ENCODE peak calls at places on chromosomes 5 and 9, in nine cellular contexts. T is tibial artery; H is cardiac fibroblast; Q is cerebellum; Y is mesothelial cell of epicardium; M is CD8-positive, alpha-beta memory T cell; D is C1 segment of cervical spinal cord; I is NCI-H187 treated with DMSO at 0.1 percent for 48 hours; P is erythroblast. B is an unnamed sample.

GRCh38 chr9:20321683-20322082 is 300.6 kb downstream of the MLLT3 start:
- DNase-seq in M (peak), H (peak), T (no peak), P (no peak), D (no peak), Y (no peak), I (no peak), Q (no peak), B (no peak)

GRCh38 chr5:148623741-148624140 is 30.6 kb downstream of the HTR4 start:
- DNase-seq in M (no peak), Y (no peak), I (no peak), Q (no peak), H (no peak), P (no peak), D (no peak), T (no peak), B (no peak)

GRCh38 chr5:53302524-53302923 is 177.9 kb upstream of the FST start:
- DNase-seq in M (no peak), T (no peak), I (no peak), Y (no peak), D (no peak), P (no peak), H (peak), Q (no peak), B (no peak)

GRCh38 chr9:87122947-87123685 is 175.8 kb upstream of the GAS1 start:
- DNase-seq in Y (no peak), Q (no peak), P (no peak), T (no peak), I (no peak), M (no peak), D (no peak), H (peak), B (no peak)

GRCh38 chr5:1807479-1808185 is 6.4 kb downstream of the NDUFS6 start:
- DNase-seq in Q (no peak), H (no peak), D (no peak), T (peak), M (no peak), P (no peak), Y (no peak), I (no peak), B (no peak)

GRCh38 chr5:157050050-157050449 is 8.9 kb downstream of the HAVCR1 start:
- DNase-seq in M (no peak), T (no peak), H (no peak), P (no peak), D (no peak), Y (no peak), I (no peak), Q (no peak), B (no peak)

GRCh38 chr5:169805527-169805934 is 168.5 kb downstream of the DOCK2 start:
- DNase-seq in Y (no peak), T (no peak), Q (no peak), M (no peak), P (no peak), H (peak), I (no peak), D (no peak), B (no peak)

GRCh38 chr9:110048976-110049698 is 158.8 kb downstream of the C9orf152 start:
- DNase-seq in P (peak), M (no peak), I (no peak), H (peak), D (no peak), Q (no peak), T (no peak), Y (peak), B (no peak)

GRCh38 chr5:180649297-180650039 is at the start of gene FLT4:
- DNase-seq in P (no peak), Q (no peak), H (no peak), T (no peak), M (no peak), I (no peak), D (no peak), Y (no peak), B (no peak)

GRCh38 chr5:52822437-52822836 is 34.7 kb downstream of the ITGA1 start:
- DNase-seq in I (no peak), Q (no peak), D (no peak), T (peak), H (no peak), P (no peak), M (no peak), Y (no peak), B (no peak)

GRCh38 chr5:67338416-67338815 is 141.8 kb upstream of the CD180 start:
- DNase-seq in H (no peak), I (no peak), T (no peak), Q (no peak), M (no peak), D (no peak), Y (no peak), P (no peak), B (no peak)

GRCh38 chr9:13555989-13556500 is 276.6 kb upstream of the MPDZ start:
- DNase-seq in I (no peak), D (no peak), H (no peak), T (no peak), Y (no peak), M (no peak), Q (no peak), P (no peak), B (peak)

GRCh38 chr9:69444021-69444420 is 119.0 kb downstream of the ENTREP1 start:
- DNase-seq in H (peak), Q (no peak), T (no peak), D (no peak), Y (no peak), M (no peak), I (no peak), P (no peak), B (no peak)

GRCh38 chr5:115774684-115775083 is 41.8 kb downstream of the CDO1 start:
- DNase-seq in Y (no peak), M (no peak), T (no peak), P (no peak), Q (no peak), I (no peak), D (no peak), H (no peak), B (peak)

GRCh38 chr5:178588769-178589168 is 1.4 kb downstream of the COL23A1 start:
- DNase-seq in H (no peak), Y (no peak), D (no peak), T (no peak), M (no peak), I (no peak), P (no peak), Q (no peak), B (no peak)

GRCh38 chr5:67272453-67273130 is 76.0 kb upstream of the CD180 start:
- DNase-seq in I (no peak), Q (no peak), T (peak), H (no peak), D (no peak), Y (no peak), P (no peak), M (no peak), B (no peak)

GRCh38 chr9:127360205-127360604 is 36.8 kb upstream of the SLC2A8 start:
- DNase-seq in I (no peak), D (no peak), Q (no peak), M (no peak), T (no peak), Y (peak), H (peak), P (no peak), B (no peak)

GRCh38 chr5:68086857-68087256 is 128.7 kb upstream of the PIK3R1 start:
- DNase-seq in Q (peak), Y (no peak), H (peak), D (peak), P (no peak), I (no peak), T (peak), M (no peak), B (no peak)

GRCh38 chr9:98989036-98990000 is 45.6 kb downstream of the COL15A1 start:
- DNase-seq in Y (peak), D (no peak), P (no peak), H (peak), I (no peak), M (no peak), Q (no peak), T (peak), B (no peak)

GRCh38 chr9:131140112-131140511 is 14.7 kb downstream of the NUP214 start:
- DNase-seq in T (no peak), Q (no peak), D (no peak), Y (no peak), M (no peak), H (no peak), I (no peak), P (no peak), B (no peak)

GRCh38 chr5:35771321-35771720 is 85.4 kb upstream of the IL7R start:
- DNase-seq in H (peak), P (no peak), Y (no peak), D (no peak), Q (no peak), T (no peak), I (no peak), M (no peak), B (no peak)

GRCh38 chr5:149438711-149439132 is 59.6 kb upstream of the IL17B start:
- DNase-seq in I (no peak), T (no peak), Y (no peak), P (no peak), D (no peak), H (peak), Q (no peak), M (no peak), B (no peak)

GRCh38 chr5:176812269-176813259 is 2.2 kb downstream of the UNC5A start:
- DNase-seq in T (no peak), Y (peak), M (no peak), D (no peak), H (peak), P (peak), Q (peak), I (no peak), B (no peak)

GRCh38 chr9:80213613-80214012 is 641.8 kb downstream of the TLE4 start:
- DNase-seq in D (no peak), M (no peak), I (no peak), Y (no peak), Q (no peak), H (no peak), P (no peak), T (no peak), B (no peak)

GRCh38 chr9:130728721-130729120 is 35.1 kb downstream of the EXOSC2 start:
- DNase-seq in H (peak), Y (no peak), M (no peak), T (no peak), P (no peak), I (no peak), D (no peak), Q (no peak), B (no peak)

GRCh38 chr9:97853844-97854695 is 1.0 kb downstream of the FOXE1 start:
- DNase-seq in P (peak), D (no peak), Q (no peak), M (no peak), I (no peak), H (peak), T (no peak), Y (no peak), B (peak)

GRCh38 chr5:43926923-43927322 is 323.9 kb downstream of the NNT start:
- DNase-seq in M (no peak), H (peak), D (no peak), I (no peak), Y (no peak), Q (no peak), T (no peak), P (no peak), B (no peak)